ENCODE peak calls at places on chromosomes 4 and X, in ten cellular contexts. V is testis, A is fibroblast of the aortic adventitia, Y is AG10803, X is progenitor cell of endocrine pancreas, T is H9, F is neural crest cell, K is epithelial cell of esophagus, E is OCI-LY7, M is adrenal gland. I is an unnamed sample.

GRCh38 chr4:102564399-102564921 is 63.3 kb downstream of the NFKB1 start:
- DNase-seq in V (no peak), F (no peak), X (no peak), A (peak; percentile 73), K (peak; percentile 80), Y (peak; percentile 69), M (no peak), E (no peak), T (no peak), I (no peak)

GRCh38 chrX:118727686-118728339 is 407 bp downstream of the IL13RA1 start:
- DNase-seq in F (peak; percentile 7), Y (peak; percentile 34), X (no peak), T (no peak), A (peak; percentile 17), V (peak; percentile 35), E (no peak), M (peak; percentile 50), K (no peak), I (no peak)

GRCh38 chr4:174873931-174874330 is 44.2 kb upstream of the ADAM29 start:
- DNase-seq in M (no peak), A (peak; percentile 1), Y (no peak), K (peak; percentile 18), F (no peak), E (peak; percentile 85), V (peak; percentile 14), T (no peak), X (no peak), I (no peak)

GRCh38 chr4:6467600-6467999 is 4.8 kb downstream of the PPP2R2C start:
- DNase-seq in M (no peak), F (no peak), Y (no peak), T (peak; percentile 10), K (no peak), E (no peak), A (no peak), X (peak; percentile 4), V (peak; percentile 2), I (no peak)

GRCh38 chrX:39972340-39972739 is 125.4 kb downstream of the BCOR start:
- DNase-seq in E (no peak), Y (peak; percentile 53), X (no peak), F (no peak), A (peak; percentile 23), K (peak; percentile 38), V (no peak), T (no peak), M (no peak), I (no peak)

GRCh38 chr4:27861802-27862201 is 1001.2 kb downstream of the STIM2 start:
- DNase-seq in K (peak; percentile 13), V (no peak), M (no peak), X (no peak), E (no peak), F (no peak), T (no peak), A (peak; percentile 1), Y (peak; percentile 1), I (no peak)

GRCh38 chr4:110959041-110959643 is 336.3 kb upstream of the PITX2 start:
- DNase-seq in V (no peak), M (no peak), F (no peak), Y (peak; percentile 62), E (peak; percentile 36), T (no peak), A (peak; percentile 58), X (no peak), K (peak; percentile 15), I (no peak)

GRCh38 chrX:97238632-97239031 is 354.9 kb downstream of the RPA4 start:
- DNase-seq in V (no peak), Y (no peak), M (no peak), T (no peak), F (no peak), X (no peak), E (no peak), K (peak; percentile 61), A (peak; percentile 38), I (no peak)

GRCh38 chr4:122997463-122998101 is 75.2 kb upstream of the NUDT6 start:
- DNase-seq in X (no peak), E (no peak), V (no peak), T (no peak), M (no peak), F (no peak), Y (no peak), K (peak; percentile 23), A (no peak), I (no peak)

GRCh38 chr4:21742326-21742725 is 206.2 kb downstream of the KCNIP4 start:
- DNase-seq in V (no peak), E (no peak), K (no peak), X (no peak), Y (no peak), M (no peak), T (no peak), F (no peak), A (no peak), I (no peak)

DNA sequence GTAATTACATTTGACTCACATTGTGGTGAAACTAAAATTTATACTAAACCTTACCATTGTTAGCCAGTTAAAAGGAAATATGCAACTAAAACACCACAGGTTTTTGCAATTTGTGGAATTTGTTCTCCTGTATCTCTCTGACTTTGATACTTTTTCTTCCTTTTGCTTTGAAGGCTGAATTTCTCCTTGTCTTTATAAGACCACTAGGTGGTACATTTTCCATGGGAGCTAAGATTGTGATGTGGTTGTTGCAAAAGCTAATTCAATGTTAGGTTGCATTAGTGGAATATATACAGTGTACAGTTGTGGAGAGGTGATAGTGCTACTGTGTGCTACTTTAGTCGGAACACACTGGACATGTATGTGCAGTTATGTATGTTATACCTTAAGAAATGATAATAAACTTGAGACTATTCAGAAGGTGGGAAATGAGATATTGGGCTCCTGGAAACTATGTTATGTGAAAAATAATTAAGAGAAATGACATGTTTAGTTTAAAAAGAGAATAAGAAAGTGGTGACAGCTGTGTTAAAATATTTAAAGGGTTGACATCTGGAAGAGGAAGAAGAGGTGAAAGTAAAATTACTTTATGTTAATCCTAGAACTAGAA is 70.3 kb downstream of the ARL9 start:
- DNase-seq in X (no peak), K (peak; percentile 53), Y (peak; percentile 49), V (no peak), M (no peak), F (no peak), A (peak; percentile 71), T (no peak), E (peak; percentile 39), I (no peak)
- TF ChIP-seq CTCF in X (peak; percentile 61), K (peak; percentile 49), Y (peak; percentile 76), V (peak; percentile 38), M (peak; percentile 54), F (peak; percentile 58), A (peak; percentile 63), T (peak; percentile 61), E (peak; percentile 75), I (peak; percentile 86)

DNA sequence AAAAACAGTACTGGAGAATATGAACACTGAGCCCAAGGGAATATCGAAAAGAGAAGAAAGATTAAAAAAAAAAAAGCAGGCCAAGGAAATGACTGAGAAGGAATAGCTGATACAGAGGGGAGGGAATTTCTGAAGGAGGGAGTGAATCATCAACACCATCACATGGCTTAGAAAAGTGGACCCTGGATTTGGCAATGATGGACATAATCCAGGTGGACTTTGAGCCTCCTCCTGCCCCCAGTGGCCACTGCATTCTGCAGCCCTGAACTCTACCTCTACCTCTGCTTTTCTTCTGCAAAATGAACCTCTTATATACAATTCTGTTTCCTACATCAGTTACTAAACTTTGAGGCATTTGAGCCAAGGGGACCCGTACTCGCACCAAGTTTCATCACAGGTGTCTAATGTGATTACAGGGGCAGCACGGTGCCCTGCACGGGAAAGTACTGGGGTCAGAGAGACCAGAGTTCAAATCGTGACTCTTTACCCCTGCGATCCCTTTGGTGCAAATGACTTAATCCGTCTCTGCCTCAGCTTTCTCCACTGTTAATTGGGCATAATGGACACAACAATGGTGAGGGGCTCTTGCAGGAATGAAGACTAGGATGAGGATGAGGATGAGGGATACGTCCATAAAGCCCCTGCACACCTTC is 1.1 kb downstream of the OCIAD2 start:
- DNase-seq in T (no peak), F (no peak), A (peak; percentile 68), V (no peak), Y (peak; percentile 31), K (peak; percentile 59), X (no peak), E (no peak), M (no peak), I (no peak)
- TF ChIP-seq CTCF in T (peak; percentile 43), F (peak; percentile 33), A (peak; percentile 34), V (no peak), Y (peak; percentile 24), K (no peak), X (peak; percentile 48), E (peak; percentile 38), M (no peak), I (peak; percentile 25)

GRCh38 chrX:109839694-109840358 is 106.8 kb upstream of the ACSL4 start:
- DNase-seq in T (peak; percentile 63), F (peak; percentile 32), M (peak; percentile 18), X (no peak), E (no peak), Y (no peak), A (peak; percentile 26), K (peak; percentile 30), V (no peak), I (no peak)
- TF ChIP-seq CTCF in T (peak; percentile 57), F (peak; percentile 39), M (no peak), X (peak; percentile 22), E (no peak), Y (no peak), A (no peak), K (no peak), V (no peak), I (peak; percentile 68)

GRCh38 chr4:57195622-57196021 is 85.4 kb upstream of the IGFBP7 start:
- DNase-seq in K (no peak), E (no peak), V (peak; percentile 25), F (no peak), X (no peak), Y (no peak), A (no peak), T (no peak), M (no peak), I (peak; percentile 75)

GRCh38 chr4:57190651-57191481 is 80.7 kb upstream of the IGFBP7 start:
- DNase-seq in X (peak; percentile 40), E (peak; percentile 31), F (peak; percentile 49), A (peak; percentile 11), K (peak; percentile 38), V (peak; percentile 57), M (no peak), Y (peak; percentile 8), T (peak; percentile 84), I (no peak)

GRCh38 chr4:57191523-57192034 is 81.4 kb upstream of the IGFBP7 start:
- DNase-seq in E (no peak), T (peak; percentile 86), X (no peak), F (no peak), K (peak; percentile 11), A (no peak), M (no peak), Y (no peak), V (no peak), I (no peak)

GRCh38 chr4:57193164-57193810 is 83.1 kb upstream of the IGFBP7 start:
- DNase-seq in T (no peak), X (no peak), V (no peak), A (no peak), K (no peak), F (no peak), M (no peak), Y (no peak), E (no peak), I (no peak)

DNA sequence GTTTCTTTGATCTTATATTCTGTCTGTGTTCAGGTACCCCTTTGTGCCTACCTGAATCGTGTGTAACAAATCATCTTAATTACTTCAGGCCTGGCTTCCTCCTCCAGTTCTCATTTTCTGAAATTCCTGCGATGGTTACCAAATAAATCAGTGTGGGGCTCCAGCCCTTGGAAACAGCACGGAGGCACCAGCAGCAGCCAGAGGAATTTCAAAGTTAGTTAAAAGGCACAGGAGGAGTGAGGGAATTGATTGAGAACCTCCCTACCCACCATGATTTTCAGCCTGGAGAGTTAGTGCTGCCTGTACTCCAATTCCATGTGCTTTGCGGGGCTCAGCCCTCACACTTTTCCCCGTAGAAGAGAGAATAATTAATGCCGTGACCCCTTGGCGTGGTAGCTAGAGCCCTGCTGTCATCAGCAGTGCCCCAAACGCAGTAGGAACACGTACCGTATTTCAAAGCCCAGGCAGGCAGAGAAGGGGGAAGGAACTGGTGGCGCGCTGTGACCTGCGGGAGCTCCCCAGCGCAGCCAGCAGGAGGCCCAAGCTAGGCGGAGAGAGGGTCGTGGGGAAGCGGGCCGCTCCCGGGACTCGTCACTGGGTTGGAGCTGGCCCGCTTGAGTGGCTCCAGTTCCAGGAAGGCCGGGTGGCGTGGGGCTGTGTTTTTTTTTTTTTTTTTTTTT is 84.0 kb upstream of the IGFBP7 start:
- DNase-seq in T (peak; percentile 67), E (no peak), A (no peak), X (no peak), K (no peak), Y (no peak), F (no peak), V (no peak), M (no peak), I (no peak)
- TF ChIP-seq CTCF in T (peak; percentile 36), E (no peak), A (no peak), X (peak; percentile 21), K (no peak), Y (no peak), F (no peak), V (no peak), M (no peak), I (no peak)